ENCODE peak calls at places on chromosome 11, in nine cellular contexts. S is A673; Y is CD4-positive, alpha-beta memory T cell; M is WERI-Rb-1; J is aorta; W is colonic mucosa; D is CD4-positive, alpha-beta T cell; R is endothelial cell of umbilical vein; C is PC-3. H is an unnamed sample. For H3K9me3, the result is how much of the 10 kb centered on the place peaks cover.

GRCh38 chr11:60951909-60952741 is at the start of gene SLC15A3:
- DNase-seq in W (peak), R (peak), J (peak), M (no peak), Y (peak), S (no peak), D (peak), C (no peak), H (peak)

GRCh38 chr11:93525601-93526000 is 17.6 kb downstream of the SMCO4 start:
- DNase-seq in W (no peak), J (no peak), M (no peak), S (no peak), D (no peak), C (no peak), R (no peak), Y (no peak), H (no peak)

GRCh38 chr11:126918556-126918955 is 82.0 kb downstream of the KIRREL3 start:
- DNase-seq in W (no peak), J (no peak), Y (no peak), M (no peak), R (no peak), D (no peak), S (no peak), C (no peak), H (no peak)

GRCh38 chr11:84817998-84818397 is 809.1 kb downstream of the DLG2 start:
- DNase-seq in W (no peak), S (peak), Y (no peak), C (peak), D (no peak), J (no peak), R (no peak), M (no peak), H (no peak)

GRCh38 chr11:8071616-8072581 is 9.1 kb upstream of the TUB start:
- DNase-seq in J (peak), S (peak), D (no peak), W (no peak), Y (no peak), C (no peak), R (no peak), M (no peak), H (no peak)

GRCh38 chr11:118341749-118342489 is 586 bp downstream of the CD3D start:
- DNase-seq in S (no peak), W (no peak), Y (peak), M (no peak), C (no peak), J (no peak), D (peak), R (no peak), H (no peak)

GRCh38 chr11:12007769-12008737 is at the start of gene DKK3:
- DNase-seq in C (no peak), S (no peak), W (no peak), M (peak), Y (no peak), R (peak), J (no peak), D (no peak), H (no peak)

GRCh38 chr11:75279273-75279672 is 38.7 kb downstream of the TPBGL start:
- DNase-seq in M (peak), D (no peak), C (no peak), J (peak), R (no peak), W (no peak), S (no peak), Y (no peak), H (no peak)

GRCh38 chr11:35303596-35304392 is 115.6 kb downstream of the SLC1A2 start:
- DNase-seq in M (no peak), C (peak), S (no peak), Y (no peak), W (peak), D (no peak), J (peak), R (no peak), H (peak)

GRCh38 chr11:107648247-107648646 is 57.3 kb downstream of the ELMOD1 start:
- DNase-seq in R (no peak), W (no peak), D (no peak), Y (no peak), M (no peak), C (no peak), S (no peak), J (no peak), H (no peak)

GRCh38 chr11:47130541-47130940 is 46.1 kb downstream of the ARFGAP2 start:
- DNase-seq in R (no peak), Y (no peak), C (no peak), J (no peak), M (no peak), S (no peak), D (no peak), W (no peak), H (no peak)

GRCh38 chr11:6269994-6270393 is 10.4 kb downstream of the CCKBR start:
- DNase-seq in J (no peak), R (no peak), C (no peak), S (no peak), M (no peak), D (no peak), W (no peak), Y (no peak), H (no peak)

GRCh38 chr11:70348191-70348590 is 50.1 kb upstream of the CTTN start:
- DNase-seq in M (no peak), Y (no peak), R (no peak), S (no peak), J (no peak), W (no peak), C (no peak), D (no peak), H (no peak)

GRCh38 chr11:67053896-67054850 is 2.5 kb upstream of the RHOD start:
- DNase-seq in D (no peak), M (peak), S (peak), Y (no peak), J (peak), R (peak), C (peak), W (peak), H (peak)

GRCh38 chr11:107151158-107151557 is 132.9 kb upstream of the GUCY1A2 start:
- DNase-seq in J (no peak), C (no peak), S (no peak), W (no peak), M (no peak), D (no peak), R (no peak), Y (no peak), H (no peak)

GRCh38 chr11:5809905-5810792 is 1.4 kb downstream of the OR52N2 start:
- DNase-seq in C (no peak), Y (no peak), W (no peak), D (no peak), S (no peak), M (no peak), J (no peak), R (peak), H (no peak)

GRCh38 chr11:69832561-69833413 is 13.6 kb upstream of the FGF3 start:
- DNase-seq in J (peak), C (no peak), S (no peak), M (no peak), D (no peak), W (no peak), R (no peak), Y (no peak), H (no peak)

GRCh38 chr11:911031-911889 is 650 bp upstream of the CHID1 start:
- DNase-seq in C (peak), W (peak), D (no peak), M (peak), R (peak), S (peak), J (peak), Y (peak), H (peak)

GRCh38 chr11:19546325-19546724 is 166.3 kb upstream of the NAV2 start:
- DNase-seq in R (no peak), J (no peak), W (no peak), M (no peak), Y (no peak), C (no peak), S (no peak), D (no peak), H (no peak)

GRCh38 chr11:86687083-86687799 is 14.8 kb upstream of the ME3 start:
- DNase-seq in J (no peak), C (no peak), M (no peak), S (no peak), Y (no peak), D (no peak), W (no peak), R (peak), H (no peak)

DNA sequence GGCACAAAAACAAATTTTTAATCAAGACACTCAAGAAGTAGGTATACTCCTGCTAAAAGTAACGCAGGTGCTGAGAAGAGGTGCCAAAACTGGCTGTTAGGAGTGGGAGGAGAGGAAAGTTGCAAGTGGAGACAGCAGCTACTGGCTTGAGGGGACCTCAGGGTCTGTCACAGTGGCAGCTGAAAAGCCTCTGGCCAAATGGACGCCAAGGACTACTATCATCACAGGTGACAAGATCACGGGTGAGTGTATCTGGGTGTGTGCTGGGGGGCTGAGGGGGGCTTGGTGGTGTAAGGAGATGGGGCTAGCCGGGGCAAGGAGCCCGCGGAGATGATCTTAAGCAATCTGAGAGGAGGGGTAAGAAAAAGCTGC is 687 bp downstream of the ZNF202 start:
- DNase-seq in R (no peak), M (no peak), J (no peak), Y (no peak), C (peak), W (peak), S (no peak), D (no peak), H (peak)
- H3K27ac ChIP-seq in R (peak), M (peak), J (no peak), Y (peak), C (peak), W (no peak), S (peak), D (peak), H (peak)

DNA sequence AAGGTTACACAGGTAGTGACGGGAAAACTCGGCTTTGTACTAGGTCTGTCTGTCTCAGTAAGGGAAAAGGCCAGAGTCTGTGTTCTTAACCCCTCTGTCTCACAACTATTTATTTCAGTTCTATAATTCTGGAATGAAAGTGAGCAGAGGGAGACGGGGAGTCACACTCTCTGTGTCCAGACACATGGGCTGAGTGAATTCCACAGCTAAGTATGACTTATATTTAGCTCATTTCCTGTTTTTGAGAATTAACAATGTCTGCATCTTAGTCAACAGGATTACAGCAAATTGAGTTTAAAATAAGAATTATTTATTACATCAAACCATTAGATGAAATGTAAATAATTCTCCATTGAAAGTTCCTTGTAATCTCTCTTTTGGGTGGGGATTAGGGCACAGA is 62.4 kb upstream of the OR4B1 start:
- DNase-seq in D (no peak), Y (no peak), M (no peak), W (no peak), S (peak), J (no peak), C (peak), R (peak), H (no peak)
- H3K9me3 ChIP-seq in D (under half), Y (under half), M (under half), W (under half), S (under half), J (under half), C (under half), R (under half), H (under half)

DNA sequence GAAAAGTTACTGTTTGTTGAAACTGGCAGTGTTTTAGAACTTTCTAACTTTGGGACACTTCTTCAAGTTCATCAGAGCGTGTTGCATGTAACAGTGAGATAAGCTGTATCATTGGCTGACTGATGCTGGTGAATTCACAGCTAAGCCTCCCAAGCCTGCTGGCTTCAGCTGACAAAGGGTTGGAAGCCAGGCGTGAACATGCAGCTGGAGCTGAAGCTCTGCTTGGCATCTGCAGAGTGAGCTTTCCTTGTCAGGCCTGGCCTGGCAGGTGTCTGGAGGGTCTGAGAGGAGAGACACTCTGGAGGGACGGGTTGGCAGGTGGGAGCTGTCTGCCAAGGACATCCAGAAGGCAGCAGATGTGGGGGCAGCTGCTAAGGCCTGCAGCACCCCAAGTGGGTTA is 1.5 kb downstream of the AMPD3 start:
- DNase-seq in M (peak), Y (no peak), D (no peak), R (no peak), C (no peak), S (no peak), W (no peak), J (no peak), H (no peak)
- H3K27ac ChIP-seq in M (peak), Y (peak), D (peak), R (no peak), C (peak), S (no peak), W (peak), J (no peak), H (no peak)

GRCh38 chr11:50275133-50275532 is 242.5 kb downstream of the OR4C45 start:
- DNase-seq in W (no peak), R (no peak), M (no peak), C (no peak), D (no peak), Y (no peak), S (no peak), J (no peak), H (no peak)

GRCh38 chr11:50278756-50279155 is 246.1 kb downstream of the OR4C45 start:
- DNase-seq in W (no peak), R (no peak), Y (no peak), D (no peak), C (no peak), S (no peak), J (no peak), M (no peak), H (no peak)
- H3K9me3 ChIP-seq in W (under half), R (under half), Y (under half), D (under half), C (under half), S (under half), J (under half), M (under half), H (under half)

GRCh38 chr11:34165121-34165520 is 59.7 kb downstream of the NAT10 start:
- DNase-seq in Y (no peak), S (no peak), M (no peak), D (no peak), W (no peak), C (no peak), R (no peak), J (no peak), H (no peak)

GRCh38 chr11:34166806-34167740 is 61.6 kb downstream of the NAT10 start:
- DNase-seq in Y (no peak), C (no peak), R (no peak), S (no peak), D (no peak), M (no peak), J (no peak), W (no peak), H (no peak)

GRCh38 chr11:34168642-34169051 is 63.2 kb downstream of the NAT10 start:
- DNase-seq in D (no peak), J (no peak), R (no peak), M (no peak), Y (no peak), S (no peak), C (peak), W (no peak), H (no peak)

GRCh38 chr11:34167961-34168360 is 62.5 kb downstream of the NAT10 start:
- DNase-seq in C (no peak), R (no peak), J (no peak), Y (no peak), D (no peak), W (no peak), M (no peak), S (no peak), H (no peak)

DNA sequence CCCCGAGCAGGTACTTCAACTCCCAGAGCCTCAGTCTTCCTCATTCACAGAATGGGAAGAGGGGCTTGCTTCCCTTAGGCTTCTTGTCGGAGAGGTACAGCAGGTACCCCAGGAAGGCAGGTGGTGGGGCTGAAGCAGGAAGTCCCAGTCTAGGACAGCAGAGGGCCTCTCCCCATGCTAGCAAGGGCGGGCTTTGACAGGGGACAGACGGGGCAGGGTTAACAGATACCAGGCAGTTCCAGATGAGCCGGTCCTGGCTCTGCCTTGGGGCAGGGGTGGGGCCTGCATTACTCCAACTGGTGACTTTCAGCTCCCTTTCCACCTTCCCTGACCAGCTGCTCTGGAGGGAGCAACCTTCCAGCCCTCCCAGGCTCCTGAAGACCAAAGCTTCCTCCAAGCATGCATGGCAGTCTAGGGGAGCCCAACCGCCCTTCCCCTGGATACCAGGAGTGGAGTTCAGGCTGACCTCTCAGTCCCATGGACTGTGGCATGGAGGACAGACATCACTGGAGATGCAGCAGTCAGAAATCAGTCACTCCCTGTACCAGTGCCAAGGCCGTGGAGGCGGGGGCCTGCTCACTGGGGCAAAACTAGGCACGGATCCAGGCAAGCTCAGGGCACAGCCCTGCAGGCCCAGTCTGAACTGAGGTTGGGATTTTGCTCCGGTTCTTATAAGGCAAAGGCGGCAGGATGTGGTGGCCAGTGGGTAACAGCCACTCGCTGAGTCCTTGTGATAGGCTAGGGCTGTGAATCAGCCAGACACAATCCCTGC is 60.5 kb downstream of the NAT10 start:
- DNase-seq in S (no peak), Y (no peak), M (no peak), J (no peak), R (no peak), C (peak), D (no peak), W (no peak), H (no peak)
- H3K27ac ChIP-seq in S (no peak), Y (no peak), M (no peak), J (no peak), R (no peak), C (peak), D (no peak), W (no peak), H (no peak)

GRCh38 chr11:2652857-2653643 is 46.7 kb downstream of the KCNQ1OT1 start:
- DNase-seq in W (peak), S (no peak), D (no peak), J (no peak), R (no peak), Y (no peak), M (no peak), C (no peak), H (no peak)

GRCh38 chr11:2650343-2650867 is 49.4 kb downstream of the KCNQ1OT1 start:
- DNase-seq in C (no peak), S (no peak), J (no peak), W (no peak), R (no peak), M (no peak), D (no peak), Y (no peak), H (no peak)

GRCh38 chr11:2651054-2651617 is 48.7 kb downstream of the KCNQ1OT1 start:
- DNase-seq in S (no peak), W (no peak), C (no peak), Y (no peak), D (no peak), M (no peak), R (no peak), J (no peak), H (no peak)

GRCh38 chr11:2652362-2652761 is 47.4 kb downstream of the KCNQ1OT1 start:
- DNase-seq in S (no peak), C (no peak), J (no peak), W (no peak), Y (no peak), M (no peak), D (no peak), R (no peak), H (no peak)

DNA sequence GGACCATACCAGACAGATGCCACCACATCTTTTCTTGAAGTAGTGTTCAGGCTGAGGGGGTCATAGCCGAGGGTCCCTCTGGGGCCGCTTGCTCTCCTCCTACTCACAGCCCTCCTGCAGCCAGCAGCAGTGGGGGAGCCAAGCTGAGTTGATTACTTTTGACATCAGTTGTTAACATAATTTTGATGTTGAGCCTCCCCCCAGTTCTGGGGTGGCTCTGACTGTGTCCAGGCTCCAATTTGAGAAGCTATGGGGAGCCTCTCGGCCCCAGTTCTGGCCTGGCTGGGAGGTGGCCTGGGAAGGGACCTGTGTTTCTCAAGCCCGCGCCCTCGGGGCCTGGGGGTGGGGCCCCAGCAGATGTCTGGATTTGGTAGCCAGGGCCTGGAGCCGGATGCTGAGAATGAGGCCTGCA is 48.0 kb downstream of the KCNQ1OT1 start:
- DNase-seq in M (no peak), D (no peak), C (no peak), Y (peak), S (no peak), J (no peak), R (no peak), W (no peak), H (no peak)
- H3K9me3 ChIP-seq in M (under half), D (under half), C (under half), Y (under half), S (half or more), J (under half), R (under half), W (under half), H (under half)